ENCODE peak calls at places on chromosomes 2 and 18, in eight cellular contexts. One of them, this sample, is unnamed.

GRCh38 chr2:3307236-3307635 is 70.4 kb downstream of the EIPR1 start:
- DNase-seq in NK-92 treated with Interleukin-12 subunit alpha and Interleukin-12 subunit beta, amount 100 ng/mL, for 24 hours: no peak
- DNase-seq in aorta: peak
- DNase-seq in HFFc6: no peak
- DNase-seq in stimulated activated naive CD4-positive, alpha-beta T cell: no peak
- DNase-seq in EL: no peak
- DNase-seq in cardiac muscle cell: no peak
- DNase-seq in mesothelial cell of epicardium: no peak
- DNase-seq in this sample: no peak

GRCh38 chr18:63949068-63949737 is at the start of gene HMSD:
- DNase-seq in NK-92 treated with Interleukin-12 subunit alpha and Interleukin-12 subunit beta, amount 100 ng/mL, for 24 hours: no peak
- DNase-seq in aorta: peak
- DNase-seq in HFFc6: no peak
- DNase-seq in stimulated activated naive CD4-positive, alpha-beta T cell: no peak
- DNase-seq in EL: peak
- DNase-seq in cardiac muscle cell: peak
- DNase-seq in mesothelial cell of epicardium: peak
- DNase-seq in this sample: no peak

GRCh38 chr2:53445376-53446072 is 322.1 kb upstream of the CHAC2 start:
- DNase-seq in NK-92 treated with Interleukin-12 subunit alpha and Interleukin-12 subunit beta, amount 100 ng/mL, for 24 hours: no peak
- DNase-seq in aorta: no peak
- DNase-seq in HFFc6: peak
- DNase-seq in stimulated activated naive CD4-positive, alpha-beta T cell: no peak
- DNase-seq in EL: peak
- DNase-seq in cardiac muscle cell: no peak
- DNase-seq in mesothelial cell of epicardium: no peak
- DNase-seq in this sample: no peak

GRCh38 chr2:122263746-122264145 is 508.3 kb downstream of the TSN start:
- DNase-seq in NK-92 treated with Interleukin-12 subunit alpha and Interleukin-12 subunit beta, amount 100 ng/mL, for 24 hours: no peak
- DNase-seq in aorta: no peak
- DNase-seq in HFFc6: no peak
- DNase-seq in stimulated activated naive CD4-positive, alpha-beta T cell: no peak
- DNase-seq in EL: no peak
- DNase-seq in cardiac muscle cell: no peak
- DNase-seq in mesothelial cell of epicardium: no peak
- DNase-seq in this sample: no peak

GRCh38 chr18:22424564-22424963 is 6.8 kb upstream of the CTAGE1 start:
- DNase-seq in NK-92 treated with Interleukin-12 subunit alpha and Interleukin-12 subunit beta, amount 100 ng/mL, for 24 hours: no peak
- DNase-seq in aorta: no peak
- DNase-seq in HFFc6: no peak
- DNase-seq in stimulated activated naive CD4-positive, alpha-beta T cell: no peak
- DNase-seq in EL: no peak
- DNase-seq in cardiac muscle cell: no peak
- DNase-seq in mesothelial cell of epicardium: no peak
- DNase-seq in this sample: no peak

GRCh38 chr2:20291106-20291564 is 59.5 kb downstream of the PUM2 start:
- DNase-seq in NK-92 treated with Interleukin-12 subunit alpha and Interleukin-12 subunit beta, amount 100 ng/mL, for 24 hours: no peak
- DNase-seq in aorta: no peak
- DNase-seq in HFFc6: peak
- DNase-seq in stimulated activated naive CD4-positive, alpha-beta T cell: no peak
- DNase-seq in EL: peak
- DNase-seq in cardiac muscle cell: peak
- DNase-seq in mesothelial cell of epicardium: peak
- DNase-seq in this sample: peak

GRCh38 chr2:191312662-191313061 is 67.5 kb downstream of the MYO1B start:
- DNase-seq in NK-92 treated with Interleukin-12 subunit alpha and Interleukin-12 subunit beta, amount 100 ng/mL, for 24 hours: no peak
- DNase-seq in aorta: no peak
- DNase-seq in HFFc6: no peak
- DNase-seq in stimulated activated naive CD4-positive, alpha-beta T cell: no peak
- DNase-seq in EL: no peak
- DNase-seq in cardiac muscle cell: no peak
- DNase-seq in mesothelial cell of epicardium: no peak
- DNase-seq in this sample: no peak

GRCh38 chr2:117785740-117786139 is 28.8 kb upstream of the DDX18 start:
- DNase-seq in NK-92 treated with Interleukin-12 subunit alpha and Interleukin-12 subunit beta, amount 100 ng/mL, for 24 hours: peak
- DNase-seq in aorta: no peak
- DNase-seq in HFFc6: peak
- DNase-seq in stimulated activated naive CD4-positive, alpha-beta T cell: peak
- DNase-seq in EL: peak
- DNase-seq in cardiac muscle cell: peak
- DNase-seq in mesothelial cell of epicardium: no peak
- DNase-seq in this sample: peak

GRCh38 chr2:24501813-24502212 is 10.8 kb downstream of the NCOA1 start:
- DNase-seq in NK-92 treated with Interleukin-12 subunit alpha and Interleukin-12 subunit beta, amount 100 ng/mL, for 24 hours: no peak
- DNase-seq in aorta: no peak
- DNase-seq in HFFc6: no peak
- DNase-seq in stimulated activated naive CD4-positive, alpha-beta T cell: no peak
- DNase-seq in EL: no peak
- DNase-seq in cardiac muscle cell: no peak
- DNase-seq in mesothelial cell of epicardium: no peak
- DNase-seq in this sample: no peak

GRCh38 chr2:239858179-239858578 is 167.0 kb downstream of the NDUFA10 start:
- DNase-seq in NK-92 treated with Interleukin-12 subunit alpha and Interleukin-12 subunit beta, amount 100 ng/mL, for 24 hours: no peak
- DNase-seq in aorta: no peak
- DNase-seq in HFFc6: no peak
- DNase-seq in stimulated activated naive CD4-positive, alpha-beta T cell: no peak
- DNase-seq in EL: no peak
- DNase-seq in cardiac muscle cell: no peak
- DNase-seq in mesothelial cell of epicardium: no peak
- DNase-seq in this sample: peak

GRCh38 chr18:80166240-80166639 is 57.2 kb downstream of the ADNP2 start:
- DNase-seq in NK-92 treated with Interleukin-12 subunit alpha and Interleukin-12 subunit beta, amount 100 ng/mL, for 24 hours: no peak
- DNase-seq in aorta: no peak
- DNase-seq in HFFc6: no peak
- DNase-seq in stimulated activated naive CD4-positive, alpha-beta T cell: no peak
- DNase-seq in EL: no peak
- DNase-seq in cardiac muscle cell: no peak
- DNase-seq in mesothelial cell of epicardium: no peak
- DNase-seq in this sample: no peak

GRCh38 chr2:98759338-98759737 is 28.4 kb upstream of the MGAT4A start:
- DNase-seq in NK-92 treated with Interleukin-12 subunit alpha and Interleukin-12 subunit beta, amount 100 ng/mL, for 24 hours: no peak
- DNase-seq in aorta: no peak
- DNase-seq in HFFc6: no peak
- DNase-seq in stimulated activated naive CD4-positive, alpha-beta T cell: peak
- DNase-seq in EL: no peak
- DNase-seq in cardiac muscle cell: no peak
- DNase-seq in mesothelial cell of epicardium: no peak
- DNase-seq in this sample: no peak

GRCh38 chr2:46550686-46551404 is 71.5 kb downstream of the TMEM247 start:
- DNase-seq in NK-92 treated with Interleukin-12 subunit alpha and Interleukin-12 subunit beta, amount 100 ng/mL, for 24 hours: no peak
- DNase-seq in aorta: no peak
- DNase-seq in HFFc6: no peak
- DNase-seq in stimulated activated naive CD4-positive, alpha-beta T cell: no peak
- DNase-seq in EL: no peak
- DNase-seq in cardiac muscle cell: no peak
- DNase-seq in mesothelial cell of epicardium: no peak
- DNase-seq in this sample: no peak

GRCh38 chr2:105427485-105427884 is 28.6 kb upstream of the FHL2 start:
- DNase-seq in NK-92 treated with Interleukin-12 subunit alpha and Interleukin-12 subunit beta, amount 100 ng/mL, for 24 hours: no peak
- DNase-seq in aorta: no peak
- DNase-seq in HFFc6: no peak
- DNase-seq in stimulated activated naive CD4-positive, alpha-beta T cell: no peak
- DNase-seq in EL: no peak
- DNase-seq in cardiac muscle cell: no peak
- DNase-seq in mesothelial cell of epicardium: no peak
- DNase-seq in this sample: no peak

GRCh38 chr2:239792649-239793010 is 232.5 kb downstream of the NDUFA10 start:
- DNase-seq in NK-92 treated with Interleukin-12 subunit alpha and Interleukin-12 subunit beta, amount 100 ng/mL, for 24 hours: no peak
- DNase-seq in aorta: peak
- DNase-seq in HFFc6: no peak
- DNase-seq in stimulated activated naive CD4-positive, alpha-beta T cell: no peak
- DNase-seq in EL: no peak
- DNase-seq in cardiac muscle cell: no peak
- DNase-seq in mesothelial cell of epicardium: peak
- DNase-seq in this sample: no peak

GRCh38 chr2:161992526-161992925 is 81.5 kb downstream of the DPP4 start:
- DNase-seq in NK-92 treated with Interleukin-12 subunit alpha and Interleukin-12 subunit beta, amount 100 ng/mL, for 24 hours: peak
- DNase-seq in aorta: no peak
- DNase-seq in HFFc6: no peak
- DNase-seq in stimulated activated naive CD4-positive, alpha-beta T cell: peak
- DNase-seq in EL: no peak
- DNase-seq in cardiac muscle cell: no peak
- DNase-seq in mesothelial cell of epicardium: no peak
- DNase-seq in this sample: no peak

GRCh38 chr18:44507729-44508325 is 172.9 kb upstream of the SETBP1 start:
- DNase-seq in NK-92 treated with Interleukin-12 subunit alpha and Interleukin-12 subunit beta, amount 100 ng/mL, for 24 hours: peak
- DNase-seq in aorta: peak
- DNase-seq in HFFc6: no peak
- DNase-seq in stimulated activated naive CD4-positive, alpha-beta T cell: no peak
- DNase-seq in EL: no peak
- DNase-seq in cardiac muscle cell: peak
- DNase-seq in mesothelial cell of epicardium: no peak
- DNase-seq in this sample: peak

GRCh38 chr2:204357175-204357695 is 188.0 kb upstream of the PARD3B start:
- DNase-seq in NK-92 treated with Interleukin-12 subunit alpha and Interleukin-12 subunit beta, amount 100 ng/mL, for 24 hours: no peak
- DNase-seq in aorta: no peak
- DNase-seq in HFFc6: no peak
- DNase-seq in stimulated activated naive CD4-positive, alpha-beta T cell: no peak
- DNase-seq in EL: no peak
- DNase-seq in cardiac muscle cell: no peak
- DNase-seq in mesothelial cell of epicardium: no peak
- DNase-seq in this sample: no peak

GRCh38 chr2:30366199-30366691 is 80.8 kb upstream of the LCLAT1 start:
- DNase-seq in NK-92 treated with Interleukin-12 subunit alpha and Interleukin-12 subunit beta, amount 100 ng/mL, for 24 hours: peak
- DNase-seq in aorta: no peak
- DNase-seq in HFFc6: peak
- DNase-seq in stimulated activated naive CD4-positive, alpha-beta T cell: peak
- DNase-seq in EL: peak
- DNase-seq in cardiac muscle cell: no peak
- DNase-seq in mesothelial cell of epicardium: no peak
- DNase-seq in this sample: no peak

GRCh38 chr2:193841389-193842150 is 1646.8 kb upstream of the TMEFF2 start:
- DNase-seq in NK-92 treated with Interleukin-12 subunit alpha and Interleukin-12 subunit beta, amount 100 ng/mL, for 24 hours: no peak
- DNase-seq in aorta: no peak
- DNase-seq in HFFc6: peak
- DNase-seq in stimulated activated naive CD4-positive, alpha-beta T cell: no peak
- DNase-seq in EL: peak
- DNase-seq in cardiac muscle cell: no peak
- DNase-seq in mesothelial cell of epicardium: no peak
- DNase-seq in this sample: no peak

GRCh38 chr2:103448416-103448815 is 686.6 kb downstream of the TMEM182 start:
- DNase-seq in NK-92 treated with Interleukin-12 subunit alpha and Interleukin-12 subunit beta, amount 100 ng/mL, for 24 hours: no peak
- DNase-seq in aorta: no peak
- DNase-seq in HFFc6: no peak
- DNase-seq in stimulated activated naive CD4-positive, alpha-beta T cell: no peak
- DNase-seq in EL: no peak
- DNase-seq in cardiac muscle cell: peak
- DNase-seq in mesothelial cell of epicardium: no peak
- DNase-seq in this sample: no peak